ENCODE peak calls at places on chromosomes 13 and 19, in four cellular contexts. R is K562, T is colonic mucosa, D is left ventricle myocardium inferior. N is an unnamed sample. For H3K4me1 and H3K36me3, the result is how much of the 10 kb centered on the place peaks cover.

GRCh38 chr19:14114854-14115253 is 2.7 kb downstream of the PRKACA start:
- DNase-seq in T (peak), R (peak), D (peak), N (peak)

GRCh38 chr19:40055832-40056504 is at the start of gene ZNF780B:
- DNase-seq in T (peak), D (peak), R (peak), N (peak)

GRCh38 chr13:51479199-51479523 is 26.3 kb upstream of the INTS6 start:
- DNase-seq in D (no peak), T (no peak), R (no peak), N (peak)

GRCh38 chr13:41833851-41834250 is 127.1 kb downstream of the VWA8 start:
- DNase-seq in T (no peak), R (no peak), D (no peak), N (no peak)

GRCh38 chr19:3323704-3324103 is 42.7 kb upstream of the NFIC start:
- DNase-seq in R (no peak), D (no peak), T (no peak), N (no peak)

GRCh38 chr19:6801397-6802086 is 29.0 kb downstream of the VAV1 start:
- DNase-seq in T (peak), D (peak), R (peak), N (peak)

GRCh38 chr19:3670796-3671679 is 29.2 kb downstream of the PIP5K1C start:
- DNase-seq in T (peak), R (peak), D (peak), N (peak)

GRCh38 chr13:85693889-85694511 is 105.2 kb downstream of the SLITRK6 start:
- DNase-seq in D (no peak), T (no peak), R (no peak), N (no peak)

GRCh38 chr19:1038995-1039645 is 787 bp upstream of the ABCA7 start:
- DNase-seq in D (no peak), T (no peak), R (no peak), N (peak)

GRCh38 chr13:97715763-97716162 is 237.7 kb upstream of the IPO5 start:
- DNase-seq in D (no peak), T (no peak), R (no peak), N (no peak)

GRCh38 chr13:24899601-24900000 is 135.6 kb downstream of the RNF17 start:
- DNase-seq in R (no peak), D (no peak), T (no peak), N (no peak)

GRCh38 chr13:19150712-19151228 is 30.9 kb downstream of the TUBA3C start:
- DNase-seq in D (no peak), T (no peak), R (no peak), N (no peak)

GRCh38 chr13:29905845-29906244 is 55.4 kb upstream of the UBL3 start:
- DNase-seq in R (no peak), D (no peak), T (peak), N (no peak)

GRCh38 chr13:106038752-106039151 is 496.7 kb downstream of the EFNB2 start:
- DNase-seq in T (no peak), R (no peak), D (no peak), N (peak)

GRCh38 chr13:106432636-106433035 is 102.8 kb downstream of the EFNB2 start:
- DNase-seq in T (no peak), D (no peak), R (no peak), N (no peak)

GRCh38 chr13:67063036-67063435 is 167.1 kb downstream of the PCDH9 start:
- DNase-seq in D (no peak), R (no peak), T (no peak), N (no peak)

GRCh38 chr13:51764184-51765141 is 39.5 kb downstream of the DHRS12 start:
- DNase-seq in D (peak), R (no peak), T (peak), N (peak)

GRCh38 chr19:45154064-45154827 is 6.5 kb downstream of the NKPD1 start:
- DNase-seq in R (peak), T (no peak), D (no peak), N (no peak)

GRCh38 chr13:109802936-109803335 is 16.6 kb upstream of the IRS2 start:
- DNase-seq in R (no peak), D (no peak), T (no peak), N (no peak)

GRCh38 chr19:15296841-15297415 is 35.4 kb downstream of the BRD4 start:
- DNase-seq in D (no peak), T (no peak), R (no peak), N (no peak)

GRCh38 chr19:47012620-47013019 is 7.0 kb upstream of the NPAS1 start:
- DNase-seq in R (no peak), D (no peak), T (no peak), N (no peak)

GRCh38 chr13:101700598-101700997 is 248.1 kb downstream of the ITGBL1 start:
- DNase-seq in T (no peak), R (no peak), D (no peak), N (peak)

GRCh38 chr19:56508282-56508778 is 675 bp downstream of the ZNF471 start:
- DNase-seq in R (no peak), D (no peak), T (no peak), N (no peak)

GRCh38 chr19:3862826-3863500 is 5.9 kb downstream of the ZFR2 start:
- DNase-seq in R (no peak), T (no peak), D (no peak), N (no peak)

GRCh38 chr19:33704271-33704670 is 82.5 kb downstream of the CHST8 start:
- DNase-seq in D (no peak), R (no peak), T (no peak), N (no peak)

GRCh38 chr13:110340812-110341444 is 33.8 kb downstream of the COL4A2 start:
- DNase-seq in T (peak), R (no peak), D (peak), N (peak)

GRCh38 chr13:100347941-100348340 is 240.6 kb downstream of the GGACT start:
- DNase-seq in T (peak), R (no peak), D (no peak), N (no peak)

GRCh38 chr19:4098493-4098892 is 25.4 kb downstream of the MAP2K2 start:
- DNase-seq in R (no peak), D (peak), T (no peak), N (no peak)

GRCh38 chr19:35266904-35267817 is 1.6 kb upstream of the USF2 start:
- DNase-seq in D (peak), R (peak), T (peak), N (no peak)

GRCh38 chr13:112943309-112944125 is 25.5 kb upstream of the MCF2L start:
- DNase-seq in R (no peak), T (peak), D (peak), N (peak)

GRCh38 chr19:41298327-41298964 is 11.5 kb upstream of the CCDC97 start:
- DNase-seq in D (peak), R (no peak), T (peak), N (peak)
- H3K4me1 ChIP-seq in D (half or more), R (under half), T (under half), N (half or more)

GRCh38 chr19:11381535-11382369 is 2.4 kb downstream of the EPOR start:
- DNase-seq in D (peak), R (no peak), T (peak), N (peak)
- H3K36me3 ChIP-seq in D (under half), R (under half), T (under half), N (under half)

DNA sequence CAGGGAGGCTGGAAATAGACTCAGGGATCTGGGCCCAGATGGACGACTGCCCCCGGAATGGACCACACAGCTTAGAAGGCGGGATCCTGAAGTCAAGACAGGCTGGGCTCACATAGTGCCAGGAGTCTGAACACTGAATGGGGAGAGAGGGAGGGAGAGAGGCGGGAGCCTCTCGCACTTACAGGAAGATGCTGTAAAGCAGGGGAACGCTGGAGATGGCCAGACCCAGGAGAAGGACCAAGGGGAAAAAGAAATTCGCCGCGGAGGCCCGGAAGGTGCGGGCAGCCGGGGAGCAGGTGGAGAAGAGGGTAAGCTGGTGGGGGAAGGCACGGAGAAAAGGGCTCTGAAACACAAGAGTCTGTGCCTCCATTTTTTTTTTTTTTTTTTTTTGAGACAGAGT is 1.4 kb upstream of the LENG1 start:
- DNase-seq in D (no peak), T (peak), R (no peak), N (no peak)
- H3K4me1 ChIP-seq in D (under half), T (under half), R (under half), N (under half)

DNA sequence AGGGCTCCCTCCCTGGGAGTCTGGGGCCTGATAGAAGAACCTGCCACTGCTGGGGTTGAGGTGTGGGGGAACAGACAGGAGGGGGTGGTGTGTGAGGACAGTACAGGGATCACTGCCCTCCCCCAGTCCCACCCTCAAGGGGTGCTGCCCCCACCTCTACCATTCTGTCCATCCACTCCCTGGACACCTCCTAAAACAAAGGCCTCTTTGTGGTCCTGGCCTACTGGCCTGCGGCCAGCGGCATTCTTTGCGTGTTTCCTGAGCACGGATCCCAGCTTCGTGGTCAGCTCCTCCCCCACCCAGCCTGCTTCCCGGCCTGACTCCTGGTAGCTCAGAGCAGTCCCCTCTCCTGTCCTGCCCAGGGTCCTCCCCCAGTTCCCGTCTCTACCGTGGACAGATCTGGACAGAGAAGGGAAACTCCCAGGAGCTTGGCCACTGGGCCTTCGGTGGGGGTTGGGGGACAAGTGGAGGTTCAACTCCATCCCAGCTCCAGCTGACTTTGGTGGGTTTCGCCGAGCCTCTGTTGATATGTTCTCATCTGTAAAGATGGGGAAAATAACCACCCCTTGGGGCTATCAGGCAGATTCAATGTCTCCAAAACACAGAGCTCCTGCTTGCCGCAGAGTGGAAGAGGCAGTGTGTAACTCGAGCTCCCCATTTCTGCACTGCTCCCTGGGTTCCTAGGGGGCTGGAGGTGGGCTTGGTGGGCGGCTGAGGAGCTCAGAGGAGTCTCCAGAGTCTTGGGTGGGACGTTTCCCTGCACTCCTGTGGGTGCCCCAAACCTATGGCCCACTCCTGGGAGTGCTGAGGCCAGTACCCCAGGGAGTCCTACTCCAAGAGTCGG is 48.7 kb downstream of the LYL1 start:
- DNase-seq in D (peak), R (no peak), T (peak), N (peak)
- H3K36me3 ChIP-seq in D (under half), R (under half), T (under half), N (under half)

GRCh38 chr19:48651682-48652046 is 5.7 kb upstream of the CA11 start:
- DNase-seq in T (no peak), R (no peak), D (no peak), N (no peak)
- H3K4me1 ChIP-seq in T (under half), R (under half), D (under half), N (under half)

GRCh38 chr13:114015608-114016295 is 41.9 kb upstream of the C13orf46 start:
- DNase-seq in R (no peak), T (peak), D (no peak), N (peak)

GRCh38 chr13:114017966-114018365 is 44.1 kb upstream of the C13orf46 start:
- DNase-seq in T (no peak), R (no peak), D (no peak), N (no peak)

GRCh38 chr13:114015111-114015551 is 41.3 kb upstream of the C13orf46 start:
- DNase-seq in R (no peak), T (no peak), D (no peak), N (no peak)

GRCh38 chr13:114017028-114017630 is 43.3 kb upstream of the C13orf46 start:
- DNase-seq in D (no peak), R (no peak), T (no peak), N (no peak)

GRCh38 chr13:114016321-114017027 is 42.6 kb upstream of the C13orf46 start:
- DNase-seq in T (no peak), R (no peak), D (no peak), N (no peak)
- H3K36me3 ChIP-seq in T (under half), R (under half), D (half or more), N (under half)

GRCh38 chr19:19063183-19064097 is at the start of gene SLC25A42:
- DNase-seq in T (peak), D (peak), R (peak), N (peak)
- H3K4me1 ChIP-seq in T (under half), D (half or more), R (half or more), N (under half)

GRCh38 chr19:5212101-5212500 is 128.5 kb downstream of the PTPRS start:
- DNase-seq in T (no peak), D (no peak), R (no peak), N (no peak)
- H3K36me3 ChIP-seq in T (under half), D (half or more), R (under half), N (half or more)